ENCODE peak calls at places on chromosome 12, in seven cellular contexts. One of them, this sample, is unnamed. For H3K4me1, the result is how much of the 10 kb centered on the place peaks cover.

GRCh38 chr12:104250366-104251125 is 35.0 kb downstream of the TXNRD1 start:
- DNase-seq in mesendoderm: no peak
- DNase-seq in CD4-positive, alpha-beta memory T cell: no peak
- DNase-seq in adrenal gland: no peak
- DNase-seq in neural progenitor cell: no peak
- DNase-seq in stomach: no peak
- DNase-seq in left ventricle myocardium inferior: no peak
- DNase-seq in this sample: no peak

GRCh38 chr12:57129311-57130288 is 1.3 kb downstream of the LRP1 start:
- DNase-seq in stomach: no peak
- DNase-seq in left ventricle myocardium inferior: no peak
- DNase-seq in CD4-positive, alpha-beta memory T cell: no peak
- DNase-seq in adrenal gland: no peak
- DNase-seq in neural progenitor cell: peak
- DNase-seq in mesendoderm: peak
- DNase-seq in this sample: no peak

GRCh38 chr12:92553389-92553788 is 149.4 kb upstream of the PLEKHG7 start:
- DNase-seq in left ventricle myocardium inferior: peak
- DNase-seq in neural progenitor cell: no peak
- DNase-seq in adrenal gland: peak
- DNase-seq in stomach: peak
- DNase-seq in mesendoderm: no peak
- DNase-seq in CD4-positive, alpha-beta memory T cell: no peak
- DNase-seq in this sample: no peak

GRCh38 chr12:28130625-28131598 is 59.3 kb upstream of the CCDC91 start:
- DNase-seq in left ventricle myocardium inferior: peak
- DNase-seq in adrenal gland: peak
- DNase-seq in neural progenitor cell: no peak
- DNase-seq in CD4-positive, alpha-beta memory T cell: no peak
- DNase-seq in mesendoderm: no peak
- DNase-seq in stomach: no peak
- DNase-seq in this sample: no peak

GRCh38 chr12:106580671-106581508 is 1.9 kb upstream of the RFX4 start:
- DNase-seq in mesendoderm: peak
- DNase-seq in adrenal gland: no peak
- DNase-seq in CD4-positive, alpha-beta memory T cell: no peak
- DNase-seq in stomach: no peak
- DNase-seq in left ventricle myocardium inferior: no peak
- DNase-seq in neural progenitor cell: peak
- DNase-seq in this sample: no peak

GRCh38 chr12:47360771-47361388 is 281.1 kb upstream of the AMIGO2 start:
- DNase-seq in mesendoderm: peak
- DNase-seq in left ventricle myocardium inferior: no peak
- DNase-seq in CD4-positive, alpha-beta memory T cell: peak
- DNase-seq in neural progenitor cell: no peak
- DNase-seq in adrenal gland: no peak
- DNase-seq in stomach: no peak
- DNase-seq in this sample: peak

GRCh38 chr12:59066445-59066844 is 146.1 kb upstream of the LRIG3 start:
- DNase-seq in mesendoderm: no peak
- DNase-seq in CD4-positive, alpha-beta memory T cell: no peak
- DNase-seq in stomach: no peak
- DNase-seq in adrenal gland: no peak
- DNase-seq in left ventricle myocardium inferior: no peak
- DNase-seq in neural progenitor cell: no peak
- DNase-seq in this sample: no peak

GRCh38 chr12:106918746-106919145 is 37.0 kb upstream of the TMEM263 start:
- DNase-seq in stomach: no peak
- DNase-seq in CD4-positive, alpha-beta memory T cell: no peak
- DNase-seq in mesendoderm: peak
- DNase-seq in adrenal gland: no peak
- DNase-seq in neural progenitor cell: peak
- DNase-seq in left ventricle myocardium inferior: no peak
- DNase-seq in this sample: no peak

GRCh38 chr12:85575115-85576096 is 260.8 kb downstream of the RASSF9 start:
- DNase-seq in left ventricle myocardium inferior: peak
- DNase-seq in CD4-positive, alpha-beta memory T cell: no peak
- DNase-seq in adrenal gland: peak
- DNase-seq in mesendoderm: peak
- DNase-seq in neural progenitor cell: peak
- DNase-seq in stomach: peak
- DNase-seq in this sample: no peak

GRCh38 chr12:89470741-89471504 is 53.7 kb downstream of the GALNT4 start:
- DNase-seq in neural progenitor cell: peak
- DNase-seq in stomach: no peak
- DNase-seq in mesendoderm: peak
- DNase-seq in CD4-positive, alpha-beta memory T cell: no peak
- DNase-seq in left ventricle myocardium inferior: no peak
- DNase-seq in adrenal gland: no peak
- DNase-seq in this sample: no peak

GRCh38 chr12:13277278-13277677 is 80.8 kb downstream of the EMP1 start:
- DNase-seq in CD4-positive, alpha-beta memory T cell: no peak
- DNase-seq in mesendoderm: no peak
- DNase-seq in adrenal gland: no peak
- DNase-seq in stomach: no peak
- DNase-seq in neural progenitor cell: no peak
- DNase-seq in left ventricle myocardium inferior: no peak
- DNase-seq in this sample: no peak

GRCh38 chr12:111359231-111359913 is 9.5 kb downstream of the PHETA1 start:
- DNase-seq in left ventricle myocardium inferior: no peak
- DNase-seq in CD4-positive, alpha-beta memory T cell: no peak
- DNase-seq in stomach: no peak
- DNase-seq in neural progenitor cell: no peak
- DNase-seq in adrenal gland: no peak
- DNase-seq in mesendoderm: no peak
- DNase-seq in this sample: no peak

GRCh38 chr12:122348505-122348904 is 74.0 kb downstream of the CLIP1 start:
- DNase-seq in stomach: no peak
- DNase-seq in left ventricle myocardium inferior: no peak
- DNase-seq in neural progenitor cell: no peak
- DNase-seq in mesendoderm: no peak
- DNase-seq in adrenal gland: no peak
- DNase-seq in CD4-positive, alpha-beta memory T cell: no peak
- DNase-seq in this sample: no peak

GRCh38 chr12:87953257-87953860 is 75.8 kb downstream of the C12orf50 start:
- DNase-seq in CD4-positive, alpha-beta memory T cell: no peak
- DNase-seq in mesendoderm: peak
- DNase-seq in stomach: no peak
- DNase-seq in neural progenitor cell: peak
- DNase-seq in left ventricle myocardium inferior: no peak
- DNase-seq in adrenal gland: no peak
- DNase-seq in this sample: no peak

GRCh38 chr12:116427200-116427932 is 131.8 kb upstream of the MAP1LC3B2 start:
- DNase-seq in stomach: no peak
- DNase-seq in neural progenitor cell: peak
- DNase-seq in adrenal gland: no peak
- DNase-seq in mesendoderm: peak
- DNase-seq in CD4-positive, alpha-beta memory T cell: no peak
- DNase-seq in left ventricle myocardium inferior: no peak
- DNase-seq in this sample: no peak
- H3K27ac ChIP-seq in stomach: no peak
- H3K27ac ChIP-seq in neural progenitor cell: peak
- H3K27ac ChIP-seq in adrenal gland: no peak
- H3K27ac ChIP-seq in mesendoderm: peak
- H3K27ac ChIP-seq in CD4-positive, alpha-beta memory T cell: no peak
- H3K27ac ChIP-seq in left ventricle myocardium inferior: peak
- H3K27ac ChIP-seq in this sample: no peak

GRCh38 chr12:100376166-100376565 is 19.3 kb downstream of the SLC17A8 start:
- DNase-seq in mesendoderm: no peak
- DNase-seq in stomach: no peak
- DNase-seq in adrenal gland: no peak
- DNase-seq in CD4-positive, alpha-beta memory T cell: no peak
- DNase-seq in neural progenitor cell: no peak
- DNase-seq in left ventricle myocardium inferior: no peak
- DNase-seq in this sample: no peak

GRCh38 chr12:100371146-100371545 is 14.3 kb downstream of the SLC17A8 start:
- DNase-seq in left ventricle myocardium inferior: no peak
- DNase-seq in neural progenitor cell: peak
- DNase-seq in stomach: no peak
- DNase-seq in CD4-positive, alpha-beta memory T cell: no peak
- DNase-seq in adrenal gland: no peak
- DNase-seq in mesendoderm: peak
- DNase-seq in this sample: no peak

GRCh38 chr12:100372846-100373245 is 16.0 kb downstream of the SLC17A8 start:
- DNase-seq in mesendoderm: peak
- DNase-seq in CD4-positive, alpha-beta memory T cell: no peak
- DNase-seq in stomach: no peak
- DNase-seq in left ventricle myocardium inferior: no peak
- DNase-seq in neural progenitor cell: peak
- DNase-seq in adrenal gland: no peak
- DNase-seq in this sample: no peak

DNA sequence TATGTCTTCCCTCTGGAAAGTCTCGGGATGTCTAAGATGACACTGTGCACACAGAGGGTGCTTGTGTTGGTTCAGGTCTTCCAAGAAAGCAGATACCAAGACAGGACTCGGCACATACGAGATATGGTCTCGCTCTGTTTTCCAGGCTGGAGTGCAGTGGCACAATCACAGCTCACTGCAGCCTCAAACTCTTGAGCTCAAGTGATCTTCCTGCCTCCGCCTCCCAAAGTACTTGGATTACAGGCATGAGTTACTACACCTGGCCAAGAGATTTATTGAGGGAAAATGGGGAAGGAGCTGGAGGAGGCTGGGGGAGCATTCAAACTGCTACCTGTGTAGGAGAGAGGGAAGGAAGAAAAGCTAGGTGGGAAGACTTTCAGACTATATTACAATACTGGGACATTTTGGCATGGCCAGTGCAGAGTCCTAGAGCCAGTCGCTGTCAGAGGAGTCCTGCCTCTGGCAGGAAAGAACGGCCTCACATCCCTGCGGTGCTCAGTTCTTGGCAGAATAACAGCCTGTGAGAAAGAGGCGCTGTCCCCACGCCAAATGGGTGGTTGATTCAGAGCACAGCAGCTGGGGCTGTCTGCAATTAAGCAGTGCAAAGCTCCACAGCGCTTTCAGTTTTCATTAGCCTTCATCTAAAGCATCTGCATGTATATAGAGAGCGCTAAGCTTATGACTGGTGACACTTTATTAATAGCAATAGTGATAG is 18.3 kb downstream of the SLC17A8 start:
- DNase-seq in CD4-positive, alpha-beta memory T cell: no peak
- DNase-seq in adrenal gland: peak
- DNase-seq in neural progenitor cell: peak
- DNase-seq in stomach: peak
- DNase-seq in left ventricle myocardium inferior: peak
- DNase-seq in mesendoderm: no peak
- DNase-seq in this sample: no peak
- H3K4me1 ChIP-seq in CD4-positive, alpha-beta memory T cell: under half
- H3K4me1 ChIP-seq in adrenal gland: under half
- H3K4me1 ChIP-seq in neural progenitor cell: under half
- H3K4me1 ChIP-seq in stomach: under half
- H3K4me1 ChIP-seq in left ventricle myocardium inferior: under half
- H3K4me1 ChIP-seq in mesendoderm: under half
- H3K4me1 ChIP-seq in this sample: under half

DNA sequence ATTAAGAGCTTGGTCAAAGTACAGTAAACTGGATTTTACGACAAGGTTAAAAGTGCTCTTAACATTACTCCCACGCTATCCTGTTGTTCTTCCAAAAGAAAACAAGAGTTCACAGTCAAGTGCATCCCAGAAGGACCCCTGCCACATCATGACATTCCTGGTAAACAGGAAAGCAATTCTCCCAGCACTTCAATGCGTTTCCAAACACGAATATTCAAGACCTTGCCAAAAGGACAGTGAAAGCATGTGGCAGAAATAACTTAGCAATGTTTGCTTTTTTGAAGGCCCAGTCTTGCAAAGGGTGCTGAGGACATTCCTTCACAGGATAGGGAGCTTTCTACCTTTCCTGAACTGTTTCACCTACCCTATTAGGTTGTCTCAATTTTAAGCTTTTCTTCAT is 11.1 kb downstream of the SPRING1 start:
- DNase-seq in mesendoderm: peak
- DNase-seq in adrenal gland: peak
- DNase-seq in left ventricle myocardium inferior: no peak
- DNase-seq in stomach: no peak
- DNase-seq in neural progenitor cell: no peak
- DNase-seq in CD4-positive, alpha-beta memory T cell: no peak
- DNase-seq in this sample: no peak
- H3K27ac ChIP-seq in mesendoderm: no peak
- H3K27ac ChIP-seq in adrenal gland: no peak
- H3K27ac ChIP-seq in left ventricle myocardium inferior: no peak
- H3K27ac ChIP-seq in stomach: peak
- H3K27ac ChIP-seq in neural progenitor cell: no peak
- H3K27ac ChIP-seq in CD4-positive, alpha-beta memory T cell: no peak
- H3K27ac ChIP-seq in this sample: no peak

DNA sequence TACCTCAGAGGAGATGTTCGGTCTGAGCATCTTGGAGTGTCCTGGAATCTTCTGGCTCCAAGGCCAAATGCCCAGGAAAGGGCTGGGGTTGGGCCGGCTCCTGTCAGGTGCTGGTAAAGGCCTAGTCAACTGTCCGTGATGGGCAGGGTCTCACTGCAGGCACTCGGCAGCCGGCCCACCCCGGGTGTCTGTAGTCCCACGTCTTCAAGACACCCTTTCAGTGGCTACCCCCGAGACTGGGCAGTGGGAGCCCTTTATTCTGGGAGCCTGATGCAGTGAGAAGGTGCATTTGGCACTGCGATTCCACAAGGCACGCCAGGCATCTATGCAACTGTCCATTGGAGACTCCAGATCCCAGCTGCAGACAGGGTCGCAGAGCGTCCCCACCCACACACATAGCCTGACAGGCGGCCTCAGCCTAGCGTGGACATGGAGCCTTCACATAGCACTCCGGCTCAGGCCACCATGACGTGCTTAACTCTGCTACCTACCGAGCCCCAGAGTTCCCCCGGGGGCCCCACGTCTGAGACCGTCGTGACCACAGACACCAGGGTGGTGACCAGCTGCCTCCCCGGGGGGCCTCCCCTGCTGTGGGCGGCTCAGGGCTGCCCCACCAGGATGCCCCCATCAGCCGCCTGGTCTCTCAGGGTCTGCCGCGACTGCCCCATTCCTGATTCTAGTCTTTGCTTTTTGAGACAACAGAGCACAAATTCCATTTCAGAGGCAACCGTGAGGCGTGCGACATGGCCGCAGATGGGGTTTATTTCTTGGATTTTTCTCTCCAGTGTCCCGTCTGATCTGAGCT is 331.8 kb upstream of the SFSWAP start:
- DNase-seq in mesendoderm: no peak
- DNase-seq in left ventricle myocardium inferior: no peak
- DNase-seq in adrenal gland: no peak
- DNase-seq in neural progenitor cell: no peak
- DNase-seq in stomach: no peak
- DNase-seq in CD4-positive, alpha-beta memory T cell: no peak
- DNase-seq in this sample: peak
- H3K4me1 ChIP-seq in mesendoderm: under half
- H3K4me1 ChIP-seq in left ventricle myocardium inferior: under half
- H3K4me1 ChIP-seq in adrenal gland: under half
- H3K4me1 ChIP-seq in neural progenitor cell: under half
- H3K4me1 ChIP-seq in stomach: under half
- H3K4me1 ChIP-seq in CD4-positive, alpha-beta memory T cell: under half
- H3K4me1 ChIP-seq in this sample: under half

This sample was measured in CD8-positive, alpha-beta memory T cell.